ENCODE peak calls at places on chromosomes 11 and 22, in ten cellular contexts. H, R, P, X, A, N, M, O, B and J are unnamed samples.
A peak's percentile ranks its signal among the peaks of the same experiment; 100 is the strongest.

GRCh38 chr22:38355275-38355674 is 38.0 kb upstream of the CSNK1E start:
- DNase-seq in H (no peak), R (no peak), P (no peak), X (no peak), A (no peak), N (no peak), M (no peak), O (no peak), B (no peak), J (no peak)

GRCh38 chr11:114040706-114041211 is 18.8 kb upstream of the ZBTB16 start:
- DNase-seq in H (no peak), R (no peak), P (no peak), X (no peak), A (peak; percentile 51), N (peak; percentile 86), M (peak; percentile 87), O (no peak), B (peak; percentile 21), J (no peak)

GRCh38 chr22:47043835-47044721 is 281.6 kb downstream of the TBC1D22A start:
- DNase-seq in H (no peak), R (peak; percentile 49), P (peak; percentile 39), X (no peak), A (no peak), N (peak; percentile 77), M (no peak), O (no peak), B (peak; percentile 53), J (peak; percentile 48)

GRCh38 chr11:76752321-76753175 is 30.6 kb upstream of the TSKU start:
- DNase-seq in H (no peak), R (no peak), P (no peak), X (no peak), A (peak; percentile 93), N (peak; percentile 88), M (no peak), O (no peak), B (no peak), J (no peak)

GRCh38 chr11:77046060-77046501 is 11.9 kb downstream of the B3GNT6 start:
- DNase-seq in H (peak; percentile 42), R (peak; percentile 84), P (peak; percentile 45), X (peak; percentile 54), A (peak; percentile 51), N (no peak), M (peak; percentile 81), O (peak; percentile 14), B (peak; percentile 68), J (peak; percentile 58)

GRCh38 chr11:121895919-121896318 is 220.1 kb downstream of the BLID start:
- DNase-seq in H (no peak), R (no peak), P (no peak), X (no peak), A (peak; percentile 73), N (peak; percentile 10), M (peak; percentile 84), O (no peak), B (no peak), J (no peak)

GRCh38 chr11:19561011-19561410 is 151.6 kb upstream of the NAV2 start:
- DNase-seq in H (peak; percentile 17), R (no peak), P (no peak), X (no peak), A (no peak), N (peak; percentile 30), M (peak; percentile 31), O (no peak), B (peak; percentile 14), J (no peak)

GRCh38 chr11:128509990-128510389 is 77.4 kb downstream of the ETS1 start:
- DNase-seq in H (no peak), R (no peak), P (no peak), X (no peak), A (peak; percentile 49), N (peak; percentile 54), M (peak; percentile 76), O (no peak), B (no peak), J (no peak)